ENCODE peak calls at places on chromosomes 3 and 15, in ten cellular contexts. I is right cardiac atrium; W is activated gamma-delta T cell treated with Interleukin-2 at 50 U/mL for 16 hours; E is CD4-positive, alpha-beta memory T cell; B is LoVo; Q is NCI-H82; Z is mesenteric fat pad; O is stimulated activated CD8-positive, alpha-beta memory T cell treated with anti-CD3 and anti-CD28 coated beads, Interleukin-15, amount 100 ng/mL, for 1 hour; L is T-helper 17 cell; D is occipital lobe. V is an unnamed sample.

GRCh38 chr3:136869282-136869681 is 7.3 kb downstream of the NCK1 start:
- DNase-seq in W (no peak), B (no peak), Z (no peak), D (no peak), L (no peak), E (no peak), O (no peak), Q (no peak), I (no peak), V (no peak)

GRCh38 chr3:157190242-157190876 is 30.4 kb upstream of the CCNL1 start:
- DNase-seq in B (no peak), E (no peak), W (no peak), L (no peak), O (no peak), D (no peak), Q (no peak), Z (no peak), I (no peak), V (no peak)

GRCh38 chr3:185717121-185717520 is 107.7 kb downstream of the IGF2BP2 start:
- DNase-seq in W (no peak), O (no peak), L (no peak), D (no peak), B (no peak), I (no peak), E (no peak), Q (no peak), Z (no peak), V (no peak)

GRCh38 chr15:79185199-79185598 is 94.6 kb upstream of the RASGRF1 start:
- DNase-seq in I (no peak), O (no peak), E (no peak), D (no peak), W (no peak), L (no peak), B (no peak), Z (peak), Q (peak), V (no peak)

GRCh38 chr15:25481208-25481862 is 42.5 kb upstream of the UBE3A start:
- DNase-seq in L (no peak), Q (peak), B (no peak), W (no peak), E (no peak), O (no peak), Z (no peak), D (peak), I (peak), V (no peak)

GRCh38 chr3:182118081-182118480 is 406.4 kb downstream of the SOX2 start:
- DNase-seq in B (no peak), Z (no peak), O (no peak), W (no peak), L (no peak), D (no peak), Q (no peak), E (no peak), I (no peak), V (no peak)

GRCh38 chr3:197031315-197032285 is 2.0 kb upstream of the MELTF start:
- DNase-seq in E (no peak), L (no peak), Z (peak), W (no peak), B (peak), I (peak), Q (no peak), O (no peak), D (no peak), V (peak)

GRCh38 chr15:57298204-57298603 is 78.1 kb upstream of the CGNL1 start:
- DNase-seq in W (no peak), Q (no peak), D (no peak), O (no peak), B (no peak), I (no peak), Z (no peak), L (no peak), E (no peak), V (no peak)

GRCh38 chr15:63881431-63881830 is 47.7 kb upstream of the HERC1 start:
- DNase-seq in Z (no peak), E (no peak), Q (no peak), L (no peak), W (no peak), B (no peak), D (no peak), O (no peak), I (no peak), V (no peak)

GRCh38 chr3:151795276-151795675 is 18.6 kb upstream of the AADAC start:
- DNase-seq in L (no peak), D (no peak), E (no peak), B (no peak), Z (no peak), O (no peak), W (no peak), I (no peak), Q (peak), V (no peak)

GRCh38 chr3:60594025-60594424 is 657.2 kb downstream of the FHIT start:
- DNase-seq in B (no peak), E (no peak), O (no peak), Q (no peak), L (no peak), D (no peak), Z (no peak), I (peak), W (no peak), V (no peak)

V was measured in small intestine.